ENCODE peak calls at places on chromosomes 2 and 18, in four cellular contexts. X, E, T and O are unnamed samples.

GRCh38 chr2:105872830-105873229 is 128.1 kb downstream of the NCK2 start:
- DNase-seq in X (no peak), E (no peak), T (no peak), O (no peak)

GRCh38 chr18:79402977-79403722 is 7.4 kb downstream of the NFATC1 start:
- DNase-seq in X (no peak), E (no peak), T (no peak), O (no peak)

GRCh38 chr2:39443009-39443408 is 5.9 kb upstream of the MAP4K3 start:
- DNase-seq in X (no peak), E (no peak), T (no peak), O (no peak)

GRCh38 chr18:79987566-79987965 is 797 bp downstream of the TXNL4A start:
- DNase-seq in X (no peak), E (no peak), T (no peak), O (no peak)

GRCh38 chr2:127015106-127015910 is 91.6 kb downstream of the BIN1 start:
- DNase-seq in X (no peak), E (no peak), T (no peak), O (no peak)

GRCh38 chr2:55102056-55102812 is 52.0 kb upstream of the RTN4 start:
- DNase-seq in X (no peak), E (no peak), T (no peak), O (no peak)

GRCh38 chr2:210496512-210496911 is 20.0 kb upstream of the LANCL1 start:
- DNase-seq in X (no peak), E (no peak), T (no peak), O (no peak)

GRCh38 chr2:220228310-220229006 is 601.0 kb downstream of the SLC4A3 start:
- DNase-seq in X (peak), E (no peak), T (no peak), O (peak)

GRCh38 chr18:24009651-24010333 is 4.8 kb upstream of the TTC39C start:
- DNase-seq in X (no peak), E (no peak), T (no peak), O (no peak)

GRCh38 chr2:175577405-175577986 is 396.0 kb upstream of the ATP5MC3 start:
- DNase-seq in X (no peak), E (no peak), T (no peak), O (peak)

GRCh38 chr2:13650586-13651180 is 933.9 kb downstream of the TRIB2 start:
- DNase-seq in X (no peak), E (peak), T (no peak), O (no peak)

GRCh38 chr2:159867557-159868330 is 69.7 kb upstream of the CD302 start:
- DNase-seq in X (no peak), E (no peak), T (no peak), O (no peak)

GRCh38 chr2:118197011-118197695 is 108.9 kb downstream of the INSIG2 start:
- DNase-seq in X (no peak), E (no peak), T (peak), O (peak)

GRCh38 chr18:24922491-24922890 is 429.5 kb downstream of the ZNF521 start:
- DNase-seq in X (no peak), E (no peak), T (no peak), O (no peak)

DNA sequence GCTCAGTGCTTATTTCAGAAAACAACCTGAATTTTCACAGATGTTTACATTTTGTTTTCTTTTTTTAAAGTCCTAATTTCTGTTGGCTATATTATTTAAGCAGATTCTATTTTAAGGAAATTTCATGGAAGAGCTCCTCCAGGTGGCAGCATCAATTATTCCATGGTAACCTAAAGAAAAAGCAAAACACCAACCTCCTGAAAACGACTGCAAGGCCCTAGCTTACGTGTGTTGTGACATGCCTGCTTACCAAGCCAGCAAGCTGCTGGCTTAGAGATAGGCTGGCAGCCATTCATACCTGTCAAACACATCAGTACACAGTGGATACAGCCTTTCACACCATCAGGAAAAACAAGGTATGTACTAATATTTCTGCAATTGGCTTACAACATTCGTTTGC is 64.9 kb downstream of the LPIN2 start:
- DNase-seq in X (peak), E (no peak), T (peak), O (no peak)
- TF ChIP-seq ELF4 in X (no peak), E (no peak), T (no peak), O (no peak)

GRCh38 chr2:45925636-45926350 is 274.3 kb downstream of the PRKCE start:
- DNase-seq in X (no peak), E (no peak), T (no peak), O (no peak)

GRCh38 chr2:45922577-45922988 is 271.1 kb downstream of the PRKCE start:
- DNase-seq in X (no peak), E (no peak), T (no peak), O (no peak)

GRCh38 chr2:45919711-45920111 is 268.2 kb downstream of the PRKCE start:
- DNase-seq in X (no peak), E (no peak), T (no peak), O (no peak)

GRCh38 chr2:45921921-45922320 is 270.4 kb downstream of the PRKCE start:
- DNase-seq in X (no peak), E (no peak), T (no peak), O (no peak)

DNA sequence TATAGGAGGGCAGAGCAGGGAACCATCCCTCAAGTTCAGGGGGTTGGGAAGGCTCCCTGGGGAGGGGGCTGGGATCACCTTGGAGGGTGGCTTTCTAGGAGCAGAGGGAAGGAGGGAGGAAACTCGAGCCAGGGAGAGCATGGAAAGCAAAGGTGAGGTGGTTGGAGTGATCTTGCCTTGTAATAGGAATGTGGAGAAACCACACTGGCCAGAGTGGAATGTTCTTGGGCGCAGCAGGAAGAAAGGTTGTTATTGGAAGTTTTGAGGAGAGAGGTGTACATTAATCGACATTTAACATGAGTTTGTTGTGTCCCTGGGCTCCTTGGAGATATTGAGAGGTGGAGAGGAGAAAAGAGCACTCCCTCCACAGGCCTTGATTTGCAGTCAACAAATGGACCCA is 272.2 kb downstream of the PRKCE start:
- DNase-seq in X (no peak), E (no peak), T (no peak), O (no peak)
- TF ChIP-seq ELF4 in X (no peak), E (no peak), T (no peak), O (no peak)

GRCh38 chr2:120901213-120901612 is 165.5 kb downstream of the GLI2 start:
- DNase-seq in X (no peak), E (no peak), T (no peak), O (no peak)
- TF ChIP-seq ELF4 in X (no peak), E (no peak), T (no peak), O (no peak)

GRCh38 chr2:1548910-1549673 is 135.8 kb downstream of the TPO start:
- DNase-seq in X (no peak), E (no peak), T (no peak), O (no peak)

GRCh38 chr2:1544478-1545069 is 131.3 kb downstream of the TPO start:
- DNase-seq in X (no peak), E (no peak), T (no peak), O (no peak)

GRCh38 chr2:1543776-1544477 is 130.7 kb downstream of the TPO start:
- DNase-seq in X (no peak), E (no peak), T (no peak), O (no peak)

GRCh38 chr2:1546901-1547300 is 133.6 kb downstream of the TPO start:
- DNase-seq in X (no peak), E (no peak), T (peak), O (no peak)

DNA sequence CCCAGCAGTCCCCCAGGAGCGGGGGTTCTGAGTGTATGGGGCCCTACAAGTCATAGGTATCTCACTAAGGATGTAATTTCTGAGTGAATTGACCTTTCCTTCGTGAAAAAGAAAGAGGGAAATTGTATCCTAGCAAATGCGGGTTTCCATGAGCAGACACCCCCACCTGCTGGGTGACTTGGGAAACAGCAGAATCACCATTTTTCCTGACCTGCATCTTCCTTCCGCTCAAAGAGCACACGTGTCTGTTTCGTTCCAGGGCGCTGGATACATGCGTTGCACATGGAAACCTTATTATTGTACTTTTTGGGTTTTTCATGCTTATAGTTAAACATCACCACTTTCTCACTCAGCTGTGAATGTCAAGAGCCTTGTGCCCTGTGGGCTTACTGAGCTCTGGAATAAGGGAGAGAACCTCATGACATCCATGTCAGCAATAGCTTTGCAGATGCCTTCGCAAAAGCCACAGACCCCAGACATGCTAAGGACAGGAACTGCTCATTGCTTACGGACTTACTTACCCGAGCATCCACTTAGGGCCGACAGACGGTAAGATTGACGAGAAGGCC is 132.8 kb downstream of the TPO start:
- DNase-seq in X (peak), E (peak), T (peak), O (peak)
- TF ChIP-seq ELF4 in X (no peak), E (no peak), T (no peak), O (no peak)

DNA sequence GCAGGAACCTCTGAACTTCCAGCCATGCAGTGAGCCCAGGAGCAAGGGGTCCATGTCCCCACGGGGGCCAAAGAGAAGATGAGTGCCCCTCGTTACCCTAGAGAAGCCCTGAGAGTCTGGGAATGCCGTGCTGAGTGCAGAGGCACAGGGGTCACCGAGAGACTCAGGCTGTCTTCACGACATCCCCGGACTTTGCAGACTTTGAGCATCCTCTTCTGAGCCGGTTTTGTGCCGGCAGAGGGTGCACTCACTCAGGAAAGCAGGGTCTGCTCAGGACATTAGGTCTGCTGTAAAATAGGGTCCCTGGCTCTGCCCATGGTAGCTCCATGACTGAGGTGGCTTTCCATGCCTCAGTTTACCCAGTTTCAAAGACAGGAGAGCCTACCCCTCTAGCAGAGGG is 71.0 kb downstream of the GALNT14 start:
- DNase-seq in X (no peak), E (peak), T (no peak), O (no peak)
- TF ChIP-seq ELF4 in X (no peak), E (no peak), T (no peak), O (no peak)